ENCODE peak calls at places on chromosomes 3 and 15, in five cellular contexts. K is K562, O is HCT116, C is H1, S is HepG2. A is an unnamed sample.

GRCh38 chr3:21294768-21295167 is 456.2 kb downstream of the ZNF385D start:
- DNase-seq in S (no peak), C (no peak), O (no peak), K (no peak), A (no peak)

GRCh38 chr3:14358426-14359211 is 43.8 kb upstream of the SLC6A6 start:
- DNase-seq in S (no peak), C (no peak), K (no peak), O (no peak), A (peak)

GRCh38 chr3:174251696-174252095 is 607.4 kb upstream of the NAALADL2 start:
- DNase-seq in K (no peak), S (no peak), O (no peak), C (no peak), A (no peak)

GRCh38 chr3:137110392-137110996 is 152.7 kb downstream of the IL20RB start:
- DNase-seq in K (peak), S (peak), O (peak), C (no peak), A (peak)

GRCh38 chr3:9301091-9301490 is 51.6 kb upstream of the SRGAP3 start:
- DNase-seq in K (no peak), O (no peak), C (no peak), S (no peak), A (no peak)

GRCh38 chr3:66615643-66616301 is 115.0 kb upstream of the LRIG1 start:
- DNase-seq in C (no peak), S (no peak), K (no peak), O (no peak), A (peak)

GRCh38 chr15:48628832-48629231 is 16.7 kb downstream of the FBN1 start:
- DNase-seq in C (no peak), K (no peak), S (no peak), O (no peak), A (no peak)

GRCh38 chr3:42162462-42162861 is 71.3 kb downstream of the TRAK1 start:
- DNase-seq in K (no peak), O (no peak), C (no peak), S (peak), A (no peak)

GRCh38 chr3:141659821-141660597 is 78.1 kb upstream of the RNF7 start:
- DNase-seq in O (no peak), S (no peak), K (peak), C (no peak), A (peak)

GRCh38 chr3:177037241-177037640 is 160.0 kb downstream of the TBL1XR1 start:
- DNase-seq in O (no peak), K (no peak), C (no peak), S (no peak), A (no peak)

GRCh38 chr3:58924581-58924980 is 125.2 kb downstream of the CFAP20DC start:
- DNase-seq in C (no peak), S (no peak), K (no peak), O (no peak), A (no peak)

GRCh38 chr3:25289663-25290062 is 138.4 kb upstream of the RARB start:
- DNase-seq in O (no peak), K (no peak), C (no peak), S (no peak), A (no peak)

GRCh38 chr3:187104342-187104741 is 35.0 kb downstream of the RPL39L start:
- DNase-seq in K (no peak), O (no peak), C (no peak), S (no peak), A (no peak)

GRCh38 chr15:78154955-78155354 is 5.8 kb downstream of the IDH3A start:
- DNase-seq in K (no peak), O (no peak), C (no peak), S (no peak), A (no peak)

GRCh38 chr3:58034738-58035511 is 26.7 kb downstream of the FLNB start:
- DNase-seq in O (no peak), C (no peak), S (no peak), K (peak), A (no peak)

GRCh38 chr15:83670628-83671027 is 16.7 kb downstream of the ADAMTSL3 start:
- DNase-seq in C (no peak), K (no peak), S (no peak), O (no peak), A (no peak)

GRCh38 chr15:42919794-42920280 is 741 bp downstream of the TTBK2 start:
- DNase-seq in C (no peak), K (no peak), O (no peak), S (peak), A (no peak)

GRCh38 chr3:18211116-18211515 is 214.0 kb downstream of the SATB1 start:
- DNase-seq in O (no peak), S (no peak), C (no peak), K (no peak), A (no peak)

GRCh38 chr3:150074697-150075416 is 104.2 kb upstream of the PFN2 start:
- DNase-seq in K (no peak), C (no peak), O (no peak), S (no peak), A (no peak)

GRCh38 chr3:25664066-25664809 is 469 bp downstream of the TOP2B start:
- DNase-seq in C (no peak), K (peak), O (peak), S (peak), A (peak)

GRCh38 chr3:29186131-29186599 is 94.7 kb upstream of the RBMS3 start:
- DNase-seq in K (no peak), O (peak), C (no peak), S (no peak), A (no peak)

GRCh38 chr3:64667887-64668581 is 19.8 kb downstream of the ADAMTS9 start:
- DNase-seq in S (no peak), C (no peak), O (no peak), K (no peak), A (no peak)

GRCh38 chr15:77821188-77821958 is 188.7 kb upstream of the LINGO1 start:
- DNase-seq in K (peak), S (peak), C (peak), O (peak), A (peak)

GRCh38 chr3:42097166-42097946 is 6.2 kb downstream of the TRAK1 start:
- DNase-seq in O (no peak), C (no peak), K (no peak), S (no peak), A (no peak)

GRCh38 chr15:69794643-69795461 is 302.9 kb downstream of the TLE3 start:
- DNase-seq in C (no peak), K (no peak), S (no peak), O (peak), A (no peak)

GRCh38 chr3:124812291-124813265 is 74.6 kb downstream of the ITGB5 start:
- DNase-seq in O (peak), S (peak), C (no peak), K (peak), A (no peak)

GRCh38 chr3:155312781-155313180 is 19.3 kb upstream of the STRIT1 start:
- DNase-seq in O (no peak), S (no peak), C (no peak), K (no peak), A (no peak)

GRCh38 chr15:80988148-80988796 is 1.3 kb downstream of the MESD start:
- DNase-seq in S (no peak), K (peak), O (no peak), C (no peak), A (no peak)

GRCh38 chr3:138284957-138285477 is 44.6 kb downstream of the NME9 start:
- DNase-seq in K (no peak), S (no peak), C (no peak), O (no peak), A (no peak)
- TF ChIP-seq JUND in K (no peak), S (no peak), C (no peak), O (no peak), A (no peak)

DNA sequence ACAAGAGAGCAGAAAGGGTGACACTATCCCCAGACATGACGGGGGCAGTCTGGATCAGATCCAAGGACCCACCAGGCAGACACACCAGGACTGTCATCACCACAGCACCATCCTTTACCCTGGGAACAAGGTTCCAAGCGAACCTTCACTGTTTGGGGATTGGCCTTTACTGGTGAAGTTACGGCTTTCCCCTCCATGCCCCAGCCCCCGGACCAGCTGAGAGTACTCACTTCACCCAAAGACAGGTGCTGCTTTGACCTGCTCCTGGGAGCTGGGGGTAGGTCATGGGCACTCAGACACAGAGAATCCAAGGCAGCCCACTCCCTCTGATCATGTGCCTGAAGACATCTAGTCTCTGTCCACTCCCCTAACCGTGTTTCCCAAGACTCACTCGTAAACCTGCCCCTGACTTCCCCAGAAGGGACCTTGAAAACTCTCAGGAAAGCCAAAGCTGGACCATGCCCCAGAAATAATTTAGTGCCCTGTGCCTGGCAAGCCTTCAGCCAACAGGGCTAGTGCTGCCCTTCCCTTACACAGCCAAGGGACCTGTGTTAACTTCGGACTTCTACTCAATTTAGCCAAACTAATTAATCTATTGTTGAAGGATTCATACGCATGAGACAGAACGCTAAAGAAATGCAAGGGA is 2.8 kb downstream of the RRP9 start:
- DNase-seq in S (no peak), K (no peak), C (no peak), O (no peak), A (no peak)
- TF ChIP-seq JUND in S (no peak), K (no peak), C (no peak), O (no peak), A (no peak)

DNA sequence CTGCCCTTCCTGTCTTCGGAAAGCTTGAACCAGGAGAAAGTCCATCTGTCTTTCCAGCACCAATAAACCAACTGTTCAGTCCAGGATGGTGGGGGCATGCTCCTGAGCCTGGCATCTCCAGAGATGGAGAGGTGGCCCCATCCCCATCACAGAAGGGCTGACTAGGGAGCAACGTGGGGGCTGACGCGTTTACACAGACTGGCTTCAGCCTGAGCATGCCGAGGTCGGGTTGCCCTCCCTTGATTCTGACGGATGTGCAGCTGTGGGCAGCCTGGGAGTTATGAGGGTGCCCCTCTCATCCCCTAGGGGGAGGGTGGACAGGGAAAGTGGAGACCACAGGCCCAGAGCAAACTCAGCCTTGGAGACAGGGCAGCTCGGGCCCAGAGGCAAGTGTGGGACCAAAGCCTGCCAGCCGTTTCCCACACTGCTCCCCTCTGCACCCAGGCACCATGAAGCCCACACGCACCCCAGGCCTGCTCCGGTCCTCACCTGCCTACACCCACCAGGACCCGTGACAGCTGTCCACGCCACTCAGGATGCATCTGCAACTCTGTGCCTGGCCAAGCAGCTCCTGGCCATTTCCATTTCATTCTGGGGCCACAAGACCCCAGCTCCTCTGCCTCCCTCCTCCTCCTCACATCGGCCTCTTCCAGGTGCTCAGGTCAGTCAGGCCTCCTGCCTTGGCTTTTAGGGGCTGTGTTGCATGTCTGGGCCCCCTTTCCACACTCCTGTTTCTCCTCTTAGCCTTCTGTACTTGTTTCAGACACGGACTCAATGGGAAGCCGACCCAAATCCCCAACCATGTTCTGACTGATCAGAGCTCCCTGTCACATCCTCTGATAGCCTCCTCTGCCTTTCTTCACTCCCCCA is 48.2 kb upstream of the SLC41A3 start:
- DNase-seq in K (no peak), O (no peak), C (no peak), S (no peak), A (no peak)
- TF ChIP-seq JUND in K (no peak), O (no peak), C (no peak), S (no peak), A (no peak)

GRCh38 chr3:123297627-123297899 is 95.8 kb downstream of the SEC22A start:
- DNase-seq in C (no peak), K (peak), O (no peak), S (no peak), A (no peak)
- TF ChIP-seq JUND in C (no peak), K (no peak), O (no peak), S (no peak), A (no peak)

GRCh38 chr3:189569473-189569872 is 61.7 kb upstream of the TP63 start:
- DNase-seq in C (no peak), O (no peak), S (no peak), K (no peak), A (no peak)

GRCh38 chr3:189570916-189571315 is 60.3 kb upstream of the TP63 start:
- DNase-seq in K (no peak), C (no peak), O (no peak), S (no peak), A (no peak)

GRCh38 chr3:189576486-189576885 is 54.7 kb upstream of the TP63 start:
- DNase-seq in S (no peak), K (no peak), O (no peak), C (no peak), A (no peak)

GRCh38 chr3:189572249-189572648 is 58.9 kb upstream of the TP63 start:
- DNase-seq in C (no peak), K (no peak), S (no peak), O (no peak), A (no peak)

DNA sequence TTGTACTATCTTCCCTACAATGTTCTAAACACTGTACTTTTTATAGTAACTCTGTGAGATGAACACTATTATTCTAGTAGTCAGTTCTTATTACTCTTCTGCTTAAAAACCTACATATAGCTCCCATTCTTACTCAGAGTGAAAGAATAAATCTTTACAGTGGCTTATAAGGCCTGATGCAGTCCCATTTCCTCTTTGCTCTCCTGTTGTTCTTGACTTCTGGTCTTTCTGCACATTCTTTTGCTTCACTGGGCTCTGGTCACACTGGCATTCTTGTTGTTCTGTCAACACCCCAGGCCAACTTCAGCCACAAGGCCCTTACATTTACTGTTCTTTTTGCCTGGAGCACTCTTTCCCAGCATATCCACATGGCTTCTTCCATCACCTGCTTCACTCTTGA is 58.2 kb upstream of the TP63 start:
- DNase-seq in C (no peak), K (no peak), O (no peak), S (no peak), A (peak)
- TF ChIP-seq JUND in C (no peak), K (no peak), O (no peak), S (no peak), A (no peak)

DNA sequence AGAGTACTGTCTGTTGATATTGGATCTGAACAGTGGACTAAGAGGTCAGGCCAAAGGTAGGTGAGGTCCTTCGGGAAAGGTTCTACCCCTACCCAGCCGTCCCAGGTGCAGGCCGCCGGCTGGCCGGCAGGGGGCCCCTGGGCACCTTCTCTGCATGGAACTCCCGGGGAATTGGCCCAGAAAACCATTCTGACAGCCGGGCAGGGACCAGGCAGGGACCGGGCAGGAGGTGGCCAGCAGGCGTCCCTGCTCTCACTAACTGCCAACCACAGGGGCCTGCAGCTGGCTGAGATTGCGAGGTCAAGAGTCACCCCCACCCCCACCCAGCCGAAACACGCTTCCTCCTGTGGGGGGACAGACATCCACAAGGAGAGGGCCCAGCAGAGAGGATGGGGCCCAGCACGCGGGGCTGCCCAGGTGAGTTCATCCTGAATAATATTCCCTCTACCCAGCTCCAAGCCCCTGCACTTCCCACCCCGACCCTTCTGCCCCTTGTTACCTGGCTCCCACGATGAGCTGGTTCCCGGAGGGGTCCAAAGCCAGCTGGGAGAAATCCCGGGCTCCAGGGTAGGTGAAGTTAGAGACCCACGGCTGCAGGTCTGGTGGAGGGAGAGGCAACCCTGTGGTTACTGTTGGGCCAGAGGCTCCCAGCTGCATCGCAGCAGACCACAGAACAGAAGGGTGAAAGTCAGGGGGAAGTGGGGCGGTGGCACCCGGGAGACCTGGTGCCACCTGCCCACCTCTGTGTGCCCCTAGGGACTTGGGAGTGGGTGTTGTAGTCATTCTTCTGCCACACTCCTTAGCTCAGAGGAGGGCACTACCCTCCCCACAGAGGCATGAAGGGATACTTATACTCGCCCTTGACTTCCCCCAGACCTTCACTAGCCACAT is 84.4 kb downstream of the SEMA5B start:
- DNase-seq in K (peak), O (peak), S (peak), C (peak), A (peak)
- TF ChIP-seq JUND in K (no peak), O (no peak), S (no peak), C (no peak), A (no peak)

DNA sequence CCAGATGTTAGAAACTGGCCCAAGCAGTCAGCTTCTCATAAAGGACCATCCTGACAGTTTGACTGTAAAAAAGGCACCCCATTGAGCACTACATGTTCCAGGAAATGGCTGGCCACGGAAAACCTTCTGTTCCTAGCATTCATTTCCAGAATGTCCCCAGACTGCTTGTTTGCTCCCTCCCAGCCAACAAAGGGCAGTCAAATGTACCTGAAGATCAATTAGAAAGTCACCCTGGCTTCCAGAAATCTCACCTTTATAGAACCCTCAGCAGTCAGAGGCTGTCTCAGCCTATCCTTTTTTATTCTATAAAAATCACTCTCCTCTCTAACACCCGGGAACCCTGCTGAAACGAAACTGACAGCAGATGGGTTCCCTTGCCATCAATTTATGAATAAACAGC is 774 bp upstream of the SAMMSON start:
- DNase-seq in S (no peak), K (no peak), C (no peak), O (no peak), A (no peak)
- TF ChIP-seq JUND in S (no peak), K (no peak), C (no peak), O (no peak), A (no peak)

DNA sequence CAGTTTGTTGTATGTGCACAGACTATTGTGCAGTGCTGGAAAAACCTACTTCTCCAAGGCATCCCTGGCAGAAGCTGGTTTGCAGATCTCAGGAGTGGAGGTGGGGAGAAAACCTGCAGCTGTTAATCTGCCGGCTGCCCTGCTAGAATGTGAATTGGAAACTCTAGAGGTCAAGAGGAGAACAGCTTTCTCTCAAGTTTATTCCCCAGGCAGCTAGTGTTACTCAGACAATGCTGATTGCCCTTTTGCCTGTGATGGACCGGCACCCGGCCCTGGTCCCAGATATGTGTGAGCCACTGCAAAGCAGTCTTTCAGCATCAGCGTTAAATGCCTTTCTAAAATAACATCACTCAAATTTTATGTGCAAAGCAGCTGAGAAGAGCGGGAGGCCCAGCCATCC is 129.7 kb upstream of the TPM1 start:
- DNase-seq in O (no peak), S (no peak), K (no peak), C (no peak), A (peak)
- TF ChIP-seq JUND in O (no peak), S (no peak), K (no peak), C (no peak), A (no peak)

GRCh38 chr3:74693696-74694393 is 79.4 kb upstream of the CNTN3 start:
- DNase-seq in O (no peak), K (no peak), S (no peak), C (no peak), A (no peak)

GRCh38 chr3:74691946-74692345 is 77.5 kb upstream of the CNTN3 start:
- DNase-seq in C (no peak), O (no peak), S (no peak), K (no peak), A (no peak)

DNA sequence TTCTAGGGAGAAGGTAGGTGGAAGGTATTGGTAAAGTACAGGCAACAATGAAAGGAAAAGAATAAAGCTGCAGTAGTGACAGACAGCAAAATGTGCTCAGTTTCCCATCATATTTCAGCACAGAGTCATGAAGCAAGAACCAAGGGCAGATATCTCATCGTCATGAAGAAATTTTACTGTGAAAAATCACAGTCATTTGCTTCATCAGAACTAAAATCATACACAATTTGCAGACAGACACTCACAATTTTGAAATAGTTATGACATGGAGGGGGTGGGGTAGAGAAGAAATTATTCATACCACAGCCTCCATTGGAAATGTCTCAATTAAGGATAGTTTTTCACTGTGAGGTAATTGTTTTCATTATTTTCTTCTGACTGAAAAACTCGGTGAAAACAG is 78.8 kb upstream of the CNTN3 start:
- DNase-seq in C (no peak), K (no peak), O (no peak), S (no peak), A (no peak)
- TF ChIP-seq JUND in C (no peak), K (no peak), O (no peak), S (no peak), A (no peak)